ENCODE peak calls at places on chromosomes 13 and 19, in nine cellular contexts. K is neural crest cell, P is psoas muscle, X is GM06990, M is tibial nerve, G is dorsolateral prefrontal cortex, C is GM23338, J is AG09319, B is mesothelial cell of epicardium. I is an unnamed sample.

GRCh38 chr19:56613639-56614038 is 18.5 kb downstream of the ZNF71 start:
- DNase-seq in K (no peak), P (no peak), X (no peak), M (no peak), G (no peak), C (no peak), J (no peak), B (no peak), I (no peak)

GRCh38 chr13:110676057-110676510 is 29.8 kb downstream of the CARS2 start:
- DNase-seq in K (no peak), P (no peak), X (peak), M (no peak), G (no peak), C (no peak), J (no peak), B (no peak), I (no peak)

GRCh38 chr19:35348909-35349611 is 1.4 kb downstream of the FFAR1 start:
- DNase-seq in K (no peak), P (no peak), X (peak), M (no peak), G (no peak), C (peak), J (no peak), B (peak), I (no peak)

GRCh38 chr13:72097568-72097967 is 230.6 kb upstream of the DACH1 start:
- DNase-seq in K (no peak), P (no peak), X (no peak), M (no peak), G (no peak), C (no peak), J (no peak), B (no peak), I (no peak)

GRCh38 chr19:33394723-33395560 is 21.4 kb downstream of the CEBPG start:
- DNase-seq in K (no peak), P (no peak), X (no peak), M (no peak), G (no peak), C (no peak), J (no peak), B (no peak), I (peak)

GRCh38 chr19:30026933-30027332 is 84.9 kb downstream of the URI1 start:
- DNase-seq in K (no peak), P (no peak), X (no peak), M (no peak), G (no peak), C (no peak), J (no peak), B (no peak), I (no peak)

GRCh38 chr13:42337808-42338600 is 66.1 kb downstream of the AKAP11 start:
- DNase-seq in K (no peak), P (no peak), X (no peak), M (no peak), G (no peak), C (no peak), J (no peak), B (no peak), I (no peak)

GRCh38 chr19:55344444-55344843 is 4.8 kb downstream of the KMT5C start:
- DNase-seq in K (no peak), P (no peak), X (no peak), M (no peak), G (peak), C (no peak), J (no peak), B (no peak), I (no peak)

GRCh38 chr19:5677156-5677555 is 3.2 kb downstream of the MICOS13 start:
- DNase-seq in K (no peak), P (no peak), X (no peak), M (no peak), G (no peak), C (no peak), J (no peak), B (no peak), I (no peak)

GRCh38 chr13:47094734-47095434 is 198.0 kb upstream of the HTR2A start:
- DNase-seq in K (no peak), P (no peak), X (peak), M (no peak), G (no peak), C (peak), J (no peak), B (no peak), I (no peak)

GRCh38 chr13:44153536-44153935 is 220.1 kb upstream of the SERP2 start:
- DNase-seq in K (no peak), P (no peak), X (no peak), M (no peak), G (no peak), C (no peak), J (no peak), B (no peak), I (no peak)

GRCh38 chr13:33322965-33323668 is 37.6 kb upstream of the STARD13 start:
- DNase-seq in K (no peak), P (no peak), X (no peak), M (no peak), G (no peak), C (no peak), J (no peak), B (no peak), I (no peak)

GRCh38 chr19:16373539-16373938 is 48.9 kb downstream of the KLF2 start:
- DNase-seq in K (no peak), P (peak), X (no peak), M (peak), G (no peak), C (no peak), J (no peak), B (no peak), I (peak)

GRCh38 chr13:22961835-22962537 is 218.8 kb upstream of the SGCG start:
- DNase-seq in K (no peak), P (no peak), X (no peak), M (no peak), G (no peak), C (no peak), J (no peak), B (no peak), I (peak)

GRCh38 chr19:58409010-58409790 is 751 bp downstream of the ZNF584 start:
- DNase-seq in K (no peak), P (no peak), X (no peak), M (no peak), G (no peak), C (peak), J (no peak), B (peak), I (no peak)

GRCh38 chr13:111610077-111610476 is 289.6 kb downstream of the TEX29 start:
- DNase-seq in K (no peak), P (no peak), X (no peak), M (no peak), G (no peak), C (no peak), J (no peak), B (no peak), I (no peak)

GRCh38 chr13:96011291-96011875 is 41.8 kb downstream of the UGGT2 start:
- DNase-seq in K (no peak), P (no peak), X (no peak), M (no peak), G (no peak), C (no peak), J (peak), B (no peak), I (no peak)

GRCh38 chr19:9914001-9914314 is 22.4 kb downstream of the OLFM2 start:
- DNase-seq in K (no peak), P (no peak), X (no peak), M (no peak), G (no peak), C (peak), J (no peak), B (no peak), I (no peak)

GRCh38 chr13:95553614-95554385 is 1.3 kb downstream of the CLDN10 start:
- DNase-seq in K (no peak), P (no peak), X (no peak), M (no peak), G (no peak), C (peak), J (no peak), B (peak), I (peak)

GRCh38 chr13:31045621-31046081 is 113.2 kb downstream of the TEX26 start:
- DNase-seq in K (no peak), P (peak), X (no peak), M (no peak), G (no peak), C (no peak), J (peak), B (no peak), I (peak)

GRCh38 chr19:39500543-39500942 is 1.8 kb downstream of the DLL3 start:
- DNase-seq in K (no peak), P (no peak), X (no peak), M (no peak), G (no peak), C (no peak), J (no peak), B (no peak), I (no peak)

GRCh38 chr13:88339271-88339741 is 668.1 kb downstream of the SLITRK5 start:
- DNase-seq in K (no peak), P (no peak), X (no peak), M (no peak), G (no peak), C (no peak), J (no peak), B (no peak), I (peak)

GRCh38 chr19:40736661-40737060 is 13.6 kb downstream of the ACTMAP start:
- DNase-seq in K (no peak), P (no peak), X (no peak), M (no peak), G (no peak), C (no peak), J (no peak), B (no peak), I (no peak)

GRCh38 chr19:5091576-5092215 is 122.8 kb downstream of the KDM4B start:
- DNase-seq in K (no peak), P (peak), X (no peak), M (peak), G (no peak), C (no peak), J (no peak), B (no peak), I (no peak)

GRCh38 chr19:49533551-49534488 is 6.0 kb downstream of the RCN3 start:
- DNase-seq in K (peak), P (peak), X (peak), M (peak), G (peak), C (peak), J (no peak), B (peak), I (peak)

GRCh38 chr13:62038214-62038613 is 622.6 kb upstream of the PCDH20 start:
- DNase-seq in K (no peak), P (no peak), X (peak), M (no peak), G (no peak), C (no peak), J (no peak), B (no peak), I (no peak)

GRCh38 chr13:75256922-75257321 is 225.0 kb downstream of the TBC1D4 start:
- DNase-seq in K (no peak), P (no peak), X (no peak), M (no peak), G (no peak), C (no peak), J (no peak), B (no peak), I (no peak)

GRCh38 chr13:32538234-32538620 is 368 bp downstream of the N4BP2L2 start:
- DNase-seq in K (peak), P (peak), X (peak), M (no peak), G (no peak), C (no peak), J (peak), B (no peak), I (peak)

GRCh38 chr19:51702103-51702753 is 9.1 kb downstream of the SPACA6 start:
- DNase-seq in K (no peak), P (peak), X (no peak), M (peak), G (peak), C (peak), J (no peak), B (peak), I (peak)
- TF ChIP-seq CTCF in K (no peak), P (no peak), X (no peak), M (no peak), G (no peak), C (no peak), J (no peak), B (no peak), I (no peak)

GRCh38 chr19:2602391-2603181 is 99.9 kb downstream of the GNG7 start:
- DNase-seq in K (no peak), P (peak), X (no peak), M (peak), G (peak), C (peak), J (peak), B (peak), I (no peak)
- TF ChIP-seq CTCF in K (no peak), P (no peak), X (no peak), M (no peak), G (no peak), C (no peak), J (no peak), B (no peak), I (no peak)

GRCh38 chr13:27536361-27537101 is 83.8 kb downstream of the LNX2 start:
- DNase-seq in K (no peak), P (no peak), X (no peak), M (no peak), G (no peak), C (no peak), J (no peak), B (no peak), I (peak)

GRCh38 chr13:27533155-27533643 is 82.8 kb upstream of the MTIF3 start:
- DNase-seq in K (peak), P (peak), X (peak), M (peak), G (peak), C (peak), J (peak), B (peak), I (peak)

GRCh38 chr13:27534976-27535370 is 84.6 kb upstream of the MTIF3 start:
- DNase-seq in K (no peak), P (no peak), X (no peak), M (no peak), G (no peak), C (no peak), J (no peak), B (no peak), I (no peak)

GRCh38 chr13:27535546-27535945 is 84.8 kb downstream of the LNX2 start:
- DNase-seq in K (no peak), P (no peak), X (no peak), M (no peak), G (no peak), C (no peak), J (no peak), B (no peak), I (no peak)

DNA sequence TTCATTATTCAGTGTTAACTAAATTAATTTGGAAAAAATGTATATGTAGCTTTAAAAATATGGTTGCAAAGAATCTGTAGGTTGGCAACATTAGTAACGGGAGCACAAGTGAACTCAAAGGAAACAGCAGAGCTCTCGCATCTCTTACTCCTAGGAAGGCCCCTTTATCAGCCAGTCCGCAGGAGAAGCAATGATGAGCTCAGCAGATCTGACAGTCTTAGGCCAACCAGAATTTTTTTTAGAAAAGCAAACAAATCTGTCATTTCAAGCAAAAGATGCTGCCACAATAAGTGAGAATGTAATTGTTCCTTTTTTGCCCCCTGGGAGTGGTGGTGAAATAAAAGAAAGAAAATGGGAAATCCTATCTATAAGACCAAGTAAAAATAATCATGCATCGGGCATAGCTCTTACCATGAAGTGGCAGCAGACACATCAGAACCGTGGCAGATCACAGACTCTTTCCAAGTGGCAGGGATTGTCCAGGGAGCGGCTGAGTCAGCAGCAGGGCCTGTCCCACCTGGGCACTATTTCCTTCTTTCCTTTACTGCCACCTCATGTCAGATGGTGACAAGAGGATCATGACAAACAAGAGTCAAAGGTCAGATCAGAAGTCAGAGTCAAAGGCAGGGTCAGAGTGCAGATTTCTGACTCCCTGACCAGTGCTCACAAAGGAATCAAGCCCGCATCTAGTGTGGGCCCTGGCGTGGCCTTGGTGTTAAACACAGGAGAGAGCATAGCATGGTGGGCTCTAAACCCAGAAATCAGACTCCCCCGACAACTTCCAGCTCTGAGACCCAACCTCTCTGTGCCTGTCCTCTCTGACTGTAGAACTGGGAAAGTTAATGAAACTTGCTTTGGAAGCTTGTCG is 84.0 kb upstream of the MTIF3 start:
- DNase-seq in K (no peak), P (no peak), X (no peak), M (no peak), G (no peak), C (no peak), J (no peak), B (no peak), I (no peak)
- TF ChIP-seq CTCF in K (no peak), P (no peak), X (no peak), M (no peak), G (no peak), C (no peak), J (no peak), B (no peak), I (no peak)

GRCh38 chr13:27449936-27450828 is at the start of gene MTIF3:
- DNase-seq in K (peak), P (peak), X (peak), M (peak), G (peak), C (peak), J (peak), B (peak), I (peak)
- TF ChIP-seq CTCF in K (no peak), P (no peak), X (no peak), M (peak), G (peak), C (no peak), J (no peak), B (no peak), I (no peak)

GRCh38 chr19:7903244-7904073 is at the start of gene MAP2K7:
- DNase-seq in K (peak), P (peak), X (peak), M (peak), G (peak), C (peak), J (peak), B (peak), I (peak)
- TF ChIP-seq CTCF in K (peak), P (peak), X (peak), M (peak), G (peak), C (peak), J (peak), B (no peak), I (peak)

DNA sequence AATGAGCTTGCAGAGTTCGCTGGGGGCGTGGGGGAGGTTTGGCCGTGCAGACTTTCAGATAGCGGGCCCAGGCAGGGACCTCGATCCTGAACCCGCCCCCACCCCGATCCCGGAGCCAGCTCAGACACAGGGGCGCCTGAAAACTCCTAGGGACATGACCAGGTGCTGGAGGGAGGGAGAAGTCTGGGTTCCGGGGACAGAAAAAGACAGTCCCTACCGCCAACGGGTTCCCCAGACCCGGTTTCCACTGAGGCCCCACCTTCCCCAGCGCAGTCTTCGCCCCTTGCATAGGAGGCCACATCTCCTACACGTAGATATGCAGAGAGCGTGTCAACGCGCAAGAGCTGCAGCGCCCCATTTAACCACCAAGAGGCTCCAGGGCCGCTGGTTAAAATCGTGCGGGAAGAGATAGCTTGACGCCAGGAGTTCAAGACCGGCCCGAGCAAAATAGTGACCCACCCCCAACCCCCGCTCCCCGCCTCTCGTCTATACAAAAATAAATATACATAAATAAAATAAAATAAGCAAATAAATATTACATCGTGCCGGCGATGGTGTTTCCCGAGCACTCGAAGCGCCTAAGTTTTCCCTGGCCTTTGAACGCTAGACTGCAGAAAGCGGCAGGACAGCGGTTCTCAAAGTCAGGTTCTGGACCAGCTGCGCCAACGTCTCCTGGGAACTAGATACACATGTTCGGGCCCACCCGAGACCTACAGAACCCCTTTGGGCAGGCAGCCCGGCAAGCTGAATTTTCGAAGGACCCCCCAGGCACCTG is 8.3 kb downstream of the CCDC8 start:
- DNase-seq in K (no peak), P (no peak), X (no peak), M (no peak), G (no peak), C (peak), J (no peak), B (peak), I (peak)
- TF ChIP-seq CTCF in K (peak), P (no peak), X (no peak), M (no peak), G (no peak), C (peak), J (no peak), B (no peak), I (no peak)

GRCh38 chr19:42178791-42179500 is 38.5 kb downstream of the DEDD2 start:
- DNase-seq in K (peak), P (no peak), X (no peak), M (no peak), G (no peak), C (peak), J (no peak), B (no peak), I (no peak)
- TF ChIP-seq CTCF in K (peak), P (no peak), X (peak), M (no peak), G (no peak), C (peak), J (peak), B (no peak), I (no peak)

DNA sequence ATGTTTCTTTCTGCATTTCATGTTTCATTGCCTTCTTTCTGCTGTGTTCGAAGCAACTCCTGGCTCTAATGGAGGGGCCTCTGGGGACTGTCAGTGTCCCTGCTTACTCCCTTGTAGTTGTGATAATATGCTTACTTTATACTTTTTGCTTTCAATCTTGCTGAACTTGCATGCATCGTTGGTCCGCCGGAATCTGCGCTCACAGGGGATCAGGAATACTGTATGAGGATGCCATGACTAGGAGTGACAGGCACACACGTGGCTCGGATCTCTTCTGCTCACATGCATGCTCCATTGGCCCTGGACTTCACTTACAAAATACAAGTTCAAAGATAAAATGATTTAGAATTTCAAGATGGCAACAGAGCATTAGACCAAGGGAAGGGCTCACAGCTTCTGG is 108.8 kb downstream of the SIPA1L3 start:
- DNase-seq in K (no peak), P (no peak), X (no peak), M (no peak), G (no peak), C (no peak), J (no peak), B (no peak), I (no peak)
- TF ChIP-seq CTCF in K (no peak), P (no peak), X (no peak), M (no peak), G (no peak), C (no peak), J (no peak), B (no peak), I (no peak)

GRCh38 chr19:14096272-14096992 is 5.9 kb upstream of the SAMD1 start:
- DNase-seq in K (no peak), P (no peak), X (no peak), M (no peak), G (no peak), C (peak), J (no peak), B (no peak), I (no peak)
- TF ChIP-seq CTCF in K (no peak), P (no peak), X (no peak), M (no peak), G (no peak), C (peak), J (no peak), B (no peak), I (no peak)

I was measured in left lung.